ENCODE peak calls at places on chromosomes 11 and 22, in four cellular contexts. One of them, this sample, is unnamed.

GRCh38 chr11:96038046-96038445 is 114.1 kb upstream of the MTMR2 start:
- DNase-seq in fibroblast of pulmonary artery: no peak
- DNase-seq in AG04449: no peak
- DNase-seq in uterus: no peak
- DNase-seq in this sample: no peak

GRCh38 chr11:129302386-129303101 is 73.1 kb upstream of the BARX2 start:
- DNase-seq in fibroblast of pulmonary artery: no peak
- DNase-seq in AG04449: no peak
- DNase-seq in uterus: no peak
- DNase-seq in this sample: no peak

GRCh38 chr11:34345012-34345804 is 12.6 kb downstream of the ABTB2 start:
- DNase-seq in fibroblast of pulmonary artery: peak
- DNase-seq in AG04449: no peak
- DNase-seq in uterus: peak
- DNase-seq in this sample: no peak

GRCh38 chr11:63711838-63712237 is 30.5 kb downstream of the RTN3 start:
- DNase-seq in fibroblast of pulmonary artery: no peak
- DNase-seq in AG04449: no peak
- DNase-seq in uterus: no peak
- DNase-seq in this sample: no peak

GRCh38 chr22:22194931-22195264 is 49.7 kb upstream of the VPREB1 start:
- DNase-seq in fibroblast of pulmonary artery: no peak
- DNase-seq in AG04449: no peak
- DNase-seq in uterus: no peak
- DNase-seq in this sample: no peak

GRCh38 chr11:33538726-33539125 is 161.9 kb downstream of the C11orf91 start:
- DNase-seq in fibroblast of pulmonary artery: no peak
- DNase-seq in AG04449: no peak
- DNase-seq in uterus: no peak
- DNase-seq in this sample: no peak

GRCh38 chr11:102974552-102975280 is 19.2 kb upstream of the MMP13 start:
- DNase-seq in fibroblast of pulmonary artery: peak
- DNase-seq in AG04449: no peak
- DNase-seq in uterus: no peak
- DNase-seq in this sample: no peak

GRCh38 chr22:45120931-45121330 is 42.8 kb upstream of the NUP50 start:
- DNase-seq in fibroblast of pulmonary artery: no peak
- DNase-seq in AG04449: no peak
- DNase-seq in uterus: no peak
- DNase-seq in this sample: no peak

GRCh38 chr22:20464096-20464614 is 26.5 kb upstream of the SCARF2 start:
- DNase-seq in fibroblast of pulmonary artery: no peak
- DNase-seq in AG04449: no peak
- DNase-seq in uterus: no peak
- DNase-seq in this sample: no peak

GRCh38 chr11:42315267-42315666 is 855.8 kb upstream of the LRRC4C start:
- DNase-seq in fibroblast of pulmonary artery: peak
- DNase-seq in AG04449: no peak
- DNase-seq in uterus: no peak
- DNase-seq in this sample: no peak

GRCh38 chr11:107606122-107606521 is 15.2 kb downstream of the ELMOD1 start:
- DNase-seq in fibroblast of pulmonary artery: no peak
- DNase-seq in AG04449: no peak
- DNase-seq in uterus: no peak
- DNase-seq in this sample: no peak

GRCh38 chr11:88979641-88980040 is 86.1 kb downstream of the GRM5 start:
- DNase-seq in fibroblast of pulmonary artery: no peak
- DNase-seq in AG04449: no peak
- DNase-seq in uterus: no peak
- DNase-seq in this sample: peak

GRCh38 chr11:10072841-10073240 is 221.2 kb downstream of the SBF2 start:
- DNase-seq in fibroblast of pulmonary artery: no peak
- DNase-seq in AG04449: no peak
- DNase-seq in uterus: no peak
- DNase-seq in this sample: no peak

GRCh38 chr11:13462311-13462927 is 603 bp downstream of the BTBD10 start:
- DNase-seq in fibroblast of pulmonary artery: peak
- DNase-seq in AG04449: no peak
- DNase-seq in uterus: no peak
- DNase-seq in this sample: no peak

GRCh38 chr22:37559901-37560681 is at the start of gene CDC42EP1:
- DNase-seq in fibroblast of pulmonary artery: peak
- DNase-seq in AG04449: no peak
- DNase-seq in uterus: peak
- DNase-seq in this sample: no peak

GRCh38 chr11:96530473-96530872 is 140.7 kb downstream of the JRKL start:
- DNase-seq in fibroblast of pulmonary artery: no peak
- DNase-seq in AG04449: no peak
- DNase-seq in uterus: no peak
- DNase-seq in this sample: no peak

GRCh38 chr11:22221143-22221542 is 28.3 kb downstream of the ANO5 start:
- DNase-seq in fibroblast of pulmonary artery: no peak
- DNase-seq in AG04449: no peak
- DNase-seq in uterus: no peak
- DNase-seq in this sample: no peak

GRCh38 chr22:46297151-46297819 is 615 bp downstream of the GTSE1 start:
- DNase-seq in fibroblast of pulmonary artery: peak
- DNase-seq in AG04449: no peak
- DNase-seq in uterus: no peak
- DNase-seq in this sample: no peak

GRCh38 chr11:127454856-127455255 is 454.3 kb upstream of the KIRREL3 start:
- DNase-seq in fibroblast of pulmonary artery: no peak
- DNase-seq in AG04449: no peak
- DNase-seq in uterus: no peak
- DNase-seq in this sample: no peak

GRCh38 chr11:70420496-70420895 is 22.2 kb downstream of the CTTN start:
- DNase-seq in fibroblast of pulmonary artery: no peak
- DNase-seq in AG04449: no peak
- DNase-seq in uterus: no peak
- DNase-seq in this sample: no peak

GRCh38 chr22:30940655-30941362 is 27.8 kb downstream of the MORC2 start:
- DNase-seq in fibroblast of pulmonary artery: no peak
- DNase-seq in AG04449: no peak
- DNase-seq in uterus: no peak
- DNase-seq in this sample: no peak

GRCh38 chr11:114448749-114449484 is 9.7 kb downstream of the REXO2 start:
- DNase-seq in fibroblast of pulmonary artery: no peak
- DNase-seq in AG04449: no peak
- DNase-seq in uterus: no peak
- DNase-seq in this sample: no peak

GRCh38 chr11:113664069-113664980 is 41.8 kb downstream of the TMPRSS5 start:
- DNase-seq in fibroblast of pulmonary artery: no peak
- DNase-seq in AG04449: peak
- DNase-seq in uterus: no peak
- DNase-seq in this sample: no peak

GRCh38 chr22:29824677-29825076 is 13.4 kb downstream of the ASCC2 start:
- DNase-seq in fibroblast of pulmonary artery: no peak
- DNase-seq in AG04449: no peak
- DNase-seq in uterus: no peak
- DNase-seq in this sample: no peak

GRCh38 chr11:57764972-57765371 is 3.4 kb downstream of the CTNND1 start:
- DNase-seq in fibroblast of pulmonary artery: no peak
- DNase-seq in AG04449: no peak
- DNase-seq in uterus: no peak
- DNase-seq in this sample: no peak

GRCh38 chr22:49928185-49928495 is 9.7 kb downstream of the CRELD2 start:
- DNase-seq in fibroblast of pulmonary artery: no peak
- DNase-seq in AG04449: no peak
- DNase-seq in uterus: no peak
- DNase-seq in this sample: no peak

GRCh38 chr11:70700871-70701270 is 302.5 kb downstream of the CTTN start:
- DNase-seq in fibroblast of pulmonary artery: no peak
- DNase-seq in AG04449: no peak
- DNase-seq in uterus: no peak
- DNase-seq in this sample: no peak

GRCh38 chr11:79066456-79067354 is 374.1 kb downstream of the TENM4 start:
- DNase-seq in fibroblast of pulmonary artery: no peak
- DNase-seq in AG04449: no peak
- DNase-seq in uterus: no peak
- DNase-seq in this sample: no peak

GRCh38 chr11:7512525-7513209 is 1.1 kb upstream of the PPFIBP2 start:
- DNase-seq in fibroblast of pulmonary artery: peak
- DNase-seq in AG04449: no peak
- DNase-seq in uterus: peak
- DNase-seq in this sample: no peak

GRCh38 chr11:34427171-34427805 is 11.4 kb upstream of the CAT start:
- DNase-seq in fibroblast of pulmonary artery: peak
- DNase-seq in AG04449: no peak
- DNase-seq in uterus: peak
- DNase-seq in this sample: peak

GRCh38 chr22:24325105-24325757 is 54.6 kb downstream of the SPECC1L start:
- DNase-seq in fibroblast of pulmonary artery: peak
- DNase-seq in AG04449: peak
- DNase-seq in uterus: no peak
- DNase-seq in this sample: peak

GRCh38 chr11:68012044-68012842 is 2.1 kb downstream of the ALDH3B1 start:
- DNase-seq in fibroblast of pulmonary artery: no peak
- DNase-seq in AG04449: no peak
- DNase-seq in uterus: no peak
- DNase-seq in this sample: no peak

GRCh38 chr11:45180888-45181594 is 34.6 kb downstream of the PRDM11 start:
- DNase-seq in fibroblast of pulmonary artery: peak
- DNase-seq in AG04449: no peak
- DNase-seq in uterus: peak
- DNase-seq in this sample: no peak

GRCh38 chr11:2212411-2213251 is 41.0 kb upstream of the TH start:
- DNase-seq in fibroblast of pulmonary artery: no peak
- DNase-seq in AG04449: no peak
- DNase-seq in uterus: peak
- DNase-seq in this sample: no peak

GRCh38 chr11:629237-629583 is 2.2 kb upstream of the SCT start:
- DNase-seq in fibroblast of pulmonary artery: no peak
- DNase-seq in AG04449: no peak
- DNase-seq in uterus: no peak
- DNase-seq in this sample: no peak

GRCh38 chr11:119671561-119672015 is 57.4 kb downstream of the NECTIN1 start:
- DNase-seq in fibroblast of pulmonary artery: peak
- DNase-seq in AG04449: no peak
- DNase-seq in uterus: peak
- DNase-seq in this sample: peak

GRCh38 chr11:6599884-6600390 is 3.5 kb downstream of the RRP8 start:
- DNase-seq in fibroblast of pulmonary artery: no peak
- DNase-seq in AG04449: no peak
- DNase-seq in uterus: no peak
- DNase-seq in this sample: no peak

GRCh38 chr11:116844722-116845121 is 7.3 kb upstream of the APOA1 start:
- DNase-seq in fibroblast of pulmonary artery: no peak
- DNase-seq in AG04449: no peak
- DNase-seq in uterus: no peak
- DNase-seq in this sample: no peak